ENCODE peak calls at places on chromosomes 11 and 22, in nine cellular contexts. One of them, this sample, is unnamed.

GRCh38 chr11:65355776-65356393 is 1.3 kb downstream of the TIGD3 start:
- DNase-seq in ovary: peak; percentile 67
- DNase-seq in progenitor cell of endocrine pancreas: no peak
- DNase-seq in DND-41: no peak
- DNase-seq in body of pancreas: peak; percentile 45
- DNase-seq in glutamatergic neuron: peak; percentile 56
- DNase-seq in MCF 10A: no peak
- DNase-seq in AG04450: no peak
- DNase-seq in GM06990: no peak
- DNase-seq in this sample: no peak

GRCh38 chr11:118620529-118621070 is 13.2 kb downstream of the PHLDB1 start:
- DNase-seq in glutamatergic neuron: peak; percentile 10
- DNase-seq in body of pancreas: peak; percentile 20
- DNase-seq in MCF 10A: no peak
- DNase-seq in progenitor cell of endocrine pancreas: no peak
- DNase-seq in AG04450: no peak
- DNase-seq in GM06990: no peak
- DNase-seq in DND-41: no peak
- DNase-seq in ovary: peak; percentile 51
- DNase-seq in this sample: no peak

GRCh38 chr11:2830886-2831285 is 54.7 kb downstream of the CDKN1C start:
- DNase-seq in MCF 10A: no peak
- DNase-seq in body of pancreas: no peak
- DNase-seq in GM06990: no peak
- DNase-seq in progenitor cell of endocrine pancreas: no peak
- DNase-seq in DND-41: no peak
- DNase-seq in ovary: no peak
- DNase-seq in glutamatergic neuron: no peak
- DNase-seq in AG04450: no peak
- DNase-seq in this sample: no peak

GRCh38 chr22:19821523-19822300 is 33.0 kb downstream of the GNB1L start:
- DNase-seq in body of pancreas: peak; percentile 10
- DNase-seq in AG04450: no peak
- DNase-seq in glutamatergic neuron: no peak
- DNase-seq in DND-41: no peak
- DNase-seq in MCF 10A: no peak
- DNase-seq in ovary: peak; percentile 17
- DNase-seq in progenitor cell of endocrine pancreas: no peak
- DNase-seq in GM06990: no peak
- DNase-seq in this sample: no peak

GRCh38 chr11:114348200-114349191 is 51.8 kb downstream of the C11orf71 start:
- DNase-seq in body of pancreas: peak; percentile 59
- DNase-seq in glutamatergic neuron: peak; percentile 28
- DNase-seq in ovary: no peak
- DNase-seq in progenitor cell of endocrine pancreas: no peak
- DNase-seq in AG04450: peak; percentile 43
- DNase-seq in MCF 10A: peak; percentile 70
- DNase-seq in DND-41: peak; percentile 7
- DNase-seq in GM06990: no peak
- DNase-seq in this sample: peak; percentile 40

GRCh38 chr11:22151795-22152194 is 41.1 kb upstream of the ANO5 start:
- DNase-seq in progenitor cell of endocrine pancreas: no peak
- DNase-seq in MCF 10A: no peak
- DNase-seq in AG04450: no peak
- DNase-seq in ovary: no peak
- DNase-seq in glutamatergic neuron: no peak
- DNase-seq in GM06990: no peak
- DNase-seq in DND-41: no peak
- DNase-seq in body of pancreas: no peak
- DNase-seq in this sample: no peak

GRCh38 chr11:62806611-62807121 is 1.4 kb upstream of the NXF1 start:
- DNase-seq in DND-41: no peak
- DNase-seq in GM06990: no peak
- DNase-seq in progenitor cell of endocrine pancreas: no peak
- DNase-seq in glutamatergic neuron: no peak
- DNase-seq in AG04450: no peak
- DNase-seq in body of pancreas: peak; percentile 27
- DNase-seq in ovary: no peak
- DNase-seq in MCF 10A: peak; percentile 69
- DNase-seq in this sample: no peak

GRCh38 chr11:70025308-70025707 is 52.8 kb upstream of the ANO1 start:
- DNase-seq in glutamatergic neuron: no peak
- DNase-seq in GM06990: no peak
- DNase-seq in ovary: no peak
- DNase-seq in progenitor cell of endocrine pancreas: no peak
- DNase-seq in MCF 10A: no peak
- DNase-seq in AG04450: no peak
- DNase-seq in body of pancreas: no peak
- DNase-seq in DND-41: no peak
- DNase-seq in this sample: no peak

GRCh38 chr22:21710156-21710555 is 25.4 kb downstream of the YPEL1 start:
- DNase-seq in ovary: no peak
- DNase-seq in glutamatergic neuron: no peak
- DNase-seq in body of pancreas: no peak
- DNase-seq in progenitor cell of endocrine pancreas: no peak
- DNase-seq in AG04450: no peak
- DNase-seq in DND-41: no peak
- DNase-seq in GM06990: no peak
- DNase-seq in MCF 10A: peak; percentile 31
- DNase-seq in this sample: no peak

GRCh38 chr11:3021125-3021524 is 29.0 kb upstream of the NAP1L4 start:
- DNase-seq in MCF 10A: peak; percentile 62
- DNase-seq in AG04450: no peak
- DNase-seq in ovary: no peak
- DNase-seq in GM06990: no peak
- DNase-seq in body of pancreas: peak; percentile 72
- DNase-seq in DND-41: no peak
- DNase-seq in progenitor cell of endocrine pancreas: peak; percentile 43
- DNase-seq in glutamatergic neuron: peak; percentile 52
- DNase-seq in this sample: no peak

GRCh38 chr22:38104084-38104483 is 6.4 kb downstream of the BAIAP2L2 start:
- DNase-seq in MCF 10A: peak; percentile 27
- DNase-seq in GM06990: no peak
- DNase-seq in glutamatergic neuron: no peak
- DNase-seq in DND-41: no peak
- DNase-seq in body of pancreas: no peak
- DNase-seq in AG04450: no peak
- DNase-seq in progenitor cell of endocrine pancreas: no peak
- DNase-seq in ovary: no peak
- DNase-seq in this sample: no peak
- TF ChIP-seq CTCF in MCF 10A: peak; percentile 16
- TF ChIP-seq CTCF in GM06990: peak; percentile 43
- TF ChIP-seq CTCF in glutamatergic neuron: peak; percentile 33
- TF ChIP-seq CTCF in DND-41: peak; percentile 44
- TF ChIP-seq CTCF in body of pancreas: no peak
- TF ChIP-seq CTCF in AG04450: peak; percentile 44
- TF ChIP-seq CTCF in progenitor cell of endocrine pancreas: peak; percentile 37
- TF ChIP-seq CTCF in ovary: no peak
- TF ChIP-seq CTCF in this sample: peak; percentile 40

GRCh38 chr22:30882181-30882771 is 86.3 kb downstream of the MORC2 start:
- DNase-seq in GM06990: no peak
- DNase-seq in body of pancreas: no peak
- DNase-seq in AG04450: no peak
- DNase-seq in ovary: no peak
- DNase-seq in MCF 10A: no peak
- DNase-seq in glutamatergic neuron: no peak
- DNase-seq in DND-41: no peak
- DNase-seq in progenitor cell of endocrine pancreas: no peak
- DNase-seq in this sample: no peak
- TF ChIP-seq CTCF in GM06990: no peak
- TF ChIP-seq CTCF in body of pancreas: no peak
- TF ChIP-seq CTCF in AG04450: no peak
- TF ChIP-seq CTCF in ovary: no peak
- TF ChIP-seq CTCF in MCF 10A: no peak
- TF ChIP-seq CTCF in glutamatergic neuron: no peak
- TF ChIP-seq CTCF in DND-41: no peak
- TF ChIP-seq CTCF in progenitor cell of endocrine pancreas: no peak
- TF ChIP-seq CTCF in this sample: no peak

DNA sequence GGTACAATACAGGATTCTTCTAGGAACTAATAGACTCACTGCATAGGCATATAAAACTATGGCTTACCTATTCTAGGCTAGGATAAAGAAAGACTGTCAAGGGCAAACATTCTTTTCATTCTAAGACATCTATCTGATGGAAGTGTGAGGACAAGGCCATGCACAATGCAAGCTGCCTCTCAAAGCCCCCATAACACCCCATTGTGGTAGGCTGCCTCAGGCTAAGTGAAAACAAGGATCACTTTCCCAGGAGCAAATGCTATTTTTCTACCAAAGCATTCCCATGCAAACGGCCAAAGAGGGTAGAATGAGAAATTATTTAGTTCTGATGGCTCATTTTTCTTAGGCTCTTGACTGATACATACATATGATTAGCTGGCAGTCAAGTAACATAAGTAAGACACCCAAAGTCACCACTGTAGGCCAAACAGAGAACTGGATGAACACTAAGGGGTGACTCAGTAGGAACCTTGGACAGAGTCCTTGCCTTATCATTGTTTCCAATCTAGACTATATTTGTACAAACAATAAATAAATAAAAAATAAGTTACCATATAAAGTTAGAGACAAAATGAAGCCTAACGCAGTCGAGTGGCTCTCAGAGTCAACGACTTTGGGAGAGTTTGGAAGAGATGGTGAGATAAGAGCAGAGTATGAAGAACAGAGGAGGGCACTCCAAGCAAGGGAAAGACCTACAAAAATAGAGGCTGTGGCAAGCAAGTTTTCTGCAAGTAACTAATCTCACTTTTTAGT is 303.6 kb downstream of the SBF2 start:
- DNase-seq in GM06990: no peak
- DNase-seq in glutamatergic neuron: no peak
- DNase-seq in progenitor cell of endocrine pancreas: no peak
- DNase-seq in AG04450: no peak
- DNase-seq in MCF 10A: no peak
- DNase-seq in ovary: no peak
- DNase-seq in body of pancreas: no peak
- DNase-seq in DND-41: no peak
- DNase-seq in this sample: no peak
- TF ChIP-seq CTCF in GM06990: no peak
- TF ChIP-seq CTCF in glutamatergic neuron: no peak
- TF ChIP-seq CTCF in progenitor cell of endocrine pancreas: no peak
- TF ChIP-seq CTCF in AG04450: no peak
- TF ChIP-seq CTCF in MCF 10A: no peak
- TF ChIP-seq CTCF in ovary: no peak
- TF ChIP-seq CTCF in body of pancreas: no peak
- TF ChIP-seq CTCF in DND-41: peak; percentile 9
- TF ChIP-seq CTCF in this sample: no peak

DNA sequence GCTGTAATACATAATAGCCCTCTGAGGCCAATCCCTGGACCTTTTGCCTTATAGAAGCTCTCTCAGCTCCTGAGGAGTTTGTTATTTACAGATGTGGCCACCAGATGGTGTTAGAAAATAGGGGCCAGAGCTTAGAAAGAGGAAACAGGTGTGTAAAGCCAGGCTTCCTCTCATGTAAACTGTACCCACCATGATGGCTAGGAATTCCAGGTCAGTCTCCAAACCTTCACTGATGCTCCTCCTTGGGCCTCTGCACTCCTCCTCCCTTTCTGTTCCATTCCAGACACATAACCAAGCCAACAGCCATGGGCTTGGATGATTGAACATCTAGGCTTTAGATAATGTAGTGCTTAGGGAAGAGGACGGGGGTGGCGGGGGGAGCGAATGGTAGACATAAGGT is 39.7 kb downstream of the USP35 start:
- DNase-seq in DND-41: peak; percentile 55
- DNase-seq in AG04450: peak; percentile 15
- DNase-seq in glutamatergic neuron: no peak
- DNase-seq in ovary: no peak
- DNase-seq in progenitor cell of endocrine pancreas: no peak
- DNase-seq in GM06990: no peak
- DNase-seq in body of pancreas: no peak
- DNase-seq in MCF 10A: peak; percentile 63
- DNase-seq in this sample: no peak
- TF ChIP-seq CTCF in DND-41: peak; percentile 74
- TF ChIP-seq CTCF in AG04450: peak; percentile 62
- TF ChIP-seq CTCF in glutamatergic neuron: no peak
- TF ChIP-seq CTCF in ovary: peak; percentile 63
- TF ChIP-seq CTCF in progenitor cell of endocrine pancreas: peak; percentile 68
- TF ChIP-seq CTCF in GM06990: peak; percentile 59
- TF ChIP-seq CTCF in body of pancreas: no peak
- TF ChIP-seq CTCF in MCF 10A: peak; percentile 47
- TF ChIP-seq CTCF in this sample: peak; percentile 68

GRCh38 chr22:17744430-17744829 is 29.8 kb downstream of the BID start:
- DNase-seq in ovary: no peak
- DNase-seq in body of pancreas: no peak
- DNase-seq in GM06990: no peak
- DNase-seq in AG04450: no peak
- DNase-seq in progenitor cell of endocrine pancreas: no peak
- DNase-seq in DND-41: no peak
- DNase-seq in glutamatergic neuron: no peak
- DNase-seq in MCF 10A: no peak
- DNase-seq in this sample: no peak

GRCh38 chr22:17749605-17750395 is 24.5 kb downstream of the BID start:
- DNase-seq in MCF 10A: no peak
- DNase-seq in glutamatergic neuron: no peak
- DNase-seq in body of pancreas: no peak
- DNase-seq in GM06990: no peak
- DNase-seq in progenitor cell of endocrine pancreas: no peak
- DNase-seq in ovary: no peak
- DNase-seq in DND-41: no peak
- DNase-seq in AG04450: no peak
- DNase-seq in this sample: no peak

GRCh38 chr22:17751596-17751995 is 22.7 kb downstream of the BID start:
- DNase-seq in glutamatergic neuron: no peak
- DNase-seq in ovary: no peak
- DNase-seq in DND-41: no peak
- DNase-seq in progenitor cell of endocrine pancreas: no peak
- DNase-seq in MCF 10A: no peak
- DNase-seq in body of pancreas: no peak
- DNase-seq in GM06990: no peak
- DNase-seq in AG04450: no peak
- DNase-seq in this sample: no peak

GRCh38 chr22:17746916-17747315 is 27.4 kb downstream of the BID start:
- DNase-seq in MCF 10A: no peak
- DNase-seq in AG04450: no peak
- DNase-seq in DND-41: no peak
- DNase-seq in glutamatergic neuron: no peak
- DNase-seq in GM06990: no peak
- DNase-seq in ovary: no peak
- DNase-seq in body of pancreas: no peak
- DNase-seq in progenitor cell of endocrine pancreas: no peak
- DNase-seq in this sample: no peak

GRCh38 chr22:17748555-17749353 is 25.5 kb downstream of the BID start:
- DNase-seq in MCF 10A: no peak
- DNase-seq in GM06990: no peak
- DNase-seq in progenitor cell of endocrine pancreas: no peak
- DNase-seq in AG04450: no peak
- DNase-seq in glutamatergic neuron: peak; percentile 56
- DNase-seq in ovary: no peak
- DNase-seq in body of pancreas: no peak
- DNase-seq in DND-41: no peak
- DNase-seq in this sample: peak; percentile 8
- TF ChIP-seq CTCF in MCF 10A: no peak
- TF ChIP-seq CTCF in GM06990: no peak
- TF ChIP-seq CTCF in progenitor cell of endocrine pancreas: peak; percentile 47
- TF ChIP-seq CTCF in AG04450: no peak
- TF ChIP-seq CTCF in glutamatergic neuron: peak; percentile 50
- TF ChIP-seq CTCF in ovary: no peak
- TF ChIP-seq CTCF in body of pancreas: no peak
- TF ChIP-seq CTCF in DND-41: no peak
- TF ChIP-seq CTCF in this sample: peak; percentile 44

This sample was measured in neural crest cell.